ENCODE peak calls at places on chromosomes 1 and 21, in eight cellular contexts. A is colonic mucosa; F is pancreas; I is CD4-positive, CD25-positive, alpha-beta regulatory T cell; E is K562; H is stomach; B is transverse colon; T is IMR-90. Z is an unnamed sample. For H3K36me3, the result is how much of the 10 kb centered on the place peaks cover.

GRCh38 chr1:22855668-22856606 is 116.7 kb downstream of the LACTBL1 start:
- DNase-seq in A (no peak), F (no peak), I (no peak), E (no peak), H (no peak), B (no peak), T (no peak), Z (no peak)

GRCh38 chr1:164774413-164774812 is 215.4 kb downstream of the PBX1 start:
- DNase-seq in A (no peak), F (no peak), I (no peak), E (no peak), H (no peak), B (no peak), T (no peak), Z (no peak)

GRCh38 chr21:38170705-38171682 is 85.8 kb upstream of the KCNJ15 start:
- DNase-seq in A (no peak), F (no peak), I (no peak), E (no peak), H (peak), B (no peak), T (peak), Z (no peak)

GRCh38 chr1:37438971-37439671 is 35.3 kb upstream of the ZC3H12A start:
- DNase-seq in A (no peak), F (no peak), I (no peak), E (no peak), H (no peak), B (no peak), T (no peak), Z (no peak)

GRCh38 chr1:206925116-206925736 is 3.5 kb upstream of the FCMR start:
- DNase-seq in A (peak), F (no peak), I (peak), E (peak), H (peak), B (peak), T (no peak), Z (peak)

GRCh38 chr1:194889310-194889709 is 1702.9 kb upstream of the B3GALT2 start:
- DNase-seq in A (no peak), F (peak), I (no peak), E (no peak), H (no peak), B (no peak), T (no peak), Z (no peak)

GRCh38 chr1:57450981-57451380 is 27.1 kb upstream of the DAB1 start:
- DNase-seq in A (no peak), F (no peak), I (no peak), E (no peak), H (no peak), B (no peak), T (no peak), Z (no peak)

GRCh38 chr1:165402517-165403111 is 42.3 kb downstream of the RXRG start:
- DNase-seq in A (no peak), F (no peak), I (no peak), E (no peak), H (no peak), B (no peak), T (no peak), Z (no peak)

GRCh38 chr1:94069649-94070285 is 51.2 kb downstream of the ABCA4 start:
- DNase-seq in A (no peak), F (no peak), I (no peak), E (no peak), H (no peak), B (no peak), T (peak), Z (no peak)

GRCh38 chr1:89339039-89339438 is 24.8 kb upstream of the GBP6 start:
- DNase-seq in A (no peak), F (no peak), I (no peak), E (no peak), H (peak), B (no peak), T (no peak), Z (no peak)

GRCh38 chr1:202579806-202580205 is 130.4 kb downstream of the SYT2 start:
- DNase-seq in A (no peak), F (no peak), I (no peak), E (no peak), H (no peak), B (no peak), T (peak), Z (no peak)
- H3K36me3 ChIP-seq in A (under half), F (under half), I (under half), E (under half), H (under half), B (under half), T (under half), Z (under half)

GRCh38 chr1:231075497-231075896 is 35.4 kb upstream of the FAM89A start:
- DNase-seq in A (no peak), F (no peak), I (no peak), E (no peak), H (no peak), B (no peak), T (no peak), Z (no peak)
- H3K4me3 ChIP-seq in A (no peak), F (no peak), I (no peak), E (no peak), H (no peak), B (no peak), T (no peak), Z (no peak)

GRCh38 chr1:45615885-45616284 is 8.0 kb downstream of the CCDC17 start:
- DNase-seq in A (no peak), F (no peak), I (no peak), E (no peak), H (no peak), B (no peak), T (no peak), Z (no peak)
- H3K36me3 ChIP-seq in A (under half), F (under half), I (half or more), E (half or more), H (under half), B (under half), T (under half), Z (under half)

GRCh38 chr1:2214541-2215241 is 13.4 kb upstream of the SKI start:
- DNase-seq in A (no peak), F (peak), I (no peak), E (no peak), H (no peak), B (peak), T (no peak), Z (no peak)

GRCh38 chr1:2215329-2215728 is 12.8 kb upstream of the SKI start:
- DNase-seq in A (no peak), F (peak), I (no peak), E (no peak), H (no peak), B (no peak), T (no peak), Z (no peak)

GRCh38 chr1:2212167-2212541 is 16.0 kb upstream of the SKI start:
- DNase-seq in A (no peak), F (no peak), I (no peak), E (no peak), H (no peak), B (peak), T (peak), Z (no peak)

GRCh38 chr1:2212542-2213491 is 15.3 kb upstream of the SKI start:
- DNase-seq in A (peak), F (peak), I (peak), E (peak), H (peak), B (peak), T (peak), Z (peak)

GRCh38 chr1:2213576-2214505 is 14.3 kb upstream of the SKI start:
- DNase-seq in A (peak), F (peak), I (no peak), E (no peak), H (no peak), B (peak), T (peak), Z (no peak)
- H3K4me3 ChIP-seq in A (no peak), F (no peak), I (no peak), E (no peak), H (peak), B (no peak), T (no peak), Z (no peak)

GRCh38 chr1:246415028-246415427 is 92.1 kb downstream of the SMYD3 start:
- DNase-seq in A (no peak), F (no peak), I (no peak), E (no peak), H (no peak), B (no peak), T (no peak), Z (no peak)

GRCh38 chr1:246417813-246418564 is 89.1 kb downstream of the SMYD3 start:
- DNase-seq in A (no peak), F (no peak), I (no peak), E (no peak), H (no peak), B (no peak), T (no peak), Z (no peak)

GRCh38 chr1:246416261-246416660 is 90.8 kb downstream of the SMYD3 start:
- DNase-seq in A (no peak), F (no peak), I (no peak), E (no peak), H (no peak), B (no peak), T (no peak), Z (no peak)

GRCh38 chr1:246417152-246417812 is 89.8 kb downstream of the SMYD3 start:
- DNase-seq in A (no peak), F (no peak), I (no peak), E (no peak), H (no peak), B (no peak), T (peak), Z (no peak)

DNA sequence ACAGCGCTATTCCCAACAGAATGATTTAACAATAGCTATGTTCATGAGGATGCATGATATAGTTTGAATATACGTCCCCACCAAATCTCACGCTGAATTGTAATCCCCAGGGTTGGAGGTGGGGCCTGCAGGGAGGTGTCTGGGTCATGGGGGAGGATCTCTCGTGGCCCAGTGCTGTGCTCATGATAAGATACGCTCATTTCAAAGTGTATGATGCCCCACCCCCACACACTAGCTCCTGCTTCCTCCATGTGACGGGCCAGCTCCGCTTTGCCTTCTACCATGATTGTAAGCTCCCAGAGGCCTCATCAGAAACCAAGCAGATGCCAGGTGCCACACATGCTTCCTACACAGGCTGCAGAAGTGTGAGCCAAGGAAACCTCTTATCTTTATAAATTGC is 93.6 kb downstream of the SMYD3 start:
- DNase-seq in A (no peak), F (no peak), I (no peak), E (peak), H (no peak), B (no peak), T (no peak), Z (no peak)
- H3K36me3 ChIP-seq in A (under half), F (under half), I (under half), E (under half), H (under half), B (under half), T (under half), Z (under half)

DNA sequence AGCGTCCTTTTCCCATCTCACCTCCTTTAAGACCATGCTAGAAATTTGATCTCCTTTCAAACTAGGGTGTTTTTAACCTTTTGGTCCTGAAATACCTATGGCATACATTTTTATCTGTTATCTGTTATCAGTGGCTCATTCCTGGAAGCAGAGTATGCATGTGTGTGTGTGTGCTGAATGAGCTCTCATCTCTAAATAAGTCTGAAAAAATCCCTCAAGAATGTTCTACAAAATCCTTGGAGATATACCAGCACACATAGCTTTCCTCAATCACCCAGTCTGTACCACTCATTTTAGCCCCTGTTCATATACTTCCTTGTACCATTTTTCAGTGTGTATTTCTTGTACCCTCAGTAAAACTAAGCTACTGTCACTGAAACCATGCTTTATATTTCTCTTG is 6.0 kb upstream of the DARS2 start:
- DNase-seq in A (no peak), F (no peak), I (no peak), E (no peak), H (no peak), B (no peak), T (no peak), Z (no peak)
- H3K4me3 ChIP-seq in A (no peak), F (no peak), I (no peak), E (no peak), H (no peak), B (no peak), T (no peak), Z (no peak)

GRCh38 chr21:45208627-45208951 is 79.1 kb downstream of the POFUT2 start:
- DNase-seq in A (no peak), F (no peak), I (no peak), E (no peak), H (no peak), B (no peak), T (peak), Z (no peak)

GRCh38 chr21:45209685-45210284 is 77.9 kb downstream of the POFUT2 start:
- DNase-seq in A (no peak), F (no peak), I (no peak), E (no peak), H (no peak), B (no peak), T (no peak), Z (no peak)

GRCh38 chr21:45209046-45209445 is 78.6 kb downstream of the POFUT2 start:
- DNase-seq in A (no peak), F (no peak), I (no peak), E (no peak), H (no peak), B (no peak), T (peak), Z (no peak)

GRCh38 chr21:45210461-45210983 is 77.2 kb downstream of the POFUT2 start:
- DNase-seq in A (no peak), F (no peak), I (no peak), E (no peak), H (no peak), B (no peak), T (no peak), Z (no peak)

DNA sequence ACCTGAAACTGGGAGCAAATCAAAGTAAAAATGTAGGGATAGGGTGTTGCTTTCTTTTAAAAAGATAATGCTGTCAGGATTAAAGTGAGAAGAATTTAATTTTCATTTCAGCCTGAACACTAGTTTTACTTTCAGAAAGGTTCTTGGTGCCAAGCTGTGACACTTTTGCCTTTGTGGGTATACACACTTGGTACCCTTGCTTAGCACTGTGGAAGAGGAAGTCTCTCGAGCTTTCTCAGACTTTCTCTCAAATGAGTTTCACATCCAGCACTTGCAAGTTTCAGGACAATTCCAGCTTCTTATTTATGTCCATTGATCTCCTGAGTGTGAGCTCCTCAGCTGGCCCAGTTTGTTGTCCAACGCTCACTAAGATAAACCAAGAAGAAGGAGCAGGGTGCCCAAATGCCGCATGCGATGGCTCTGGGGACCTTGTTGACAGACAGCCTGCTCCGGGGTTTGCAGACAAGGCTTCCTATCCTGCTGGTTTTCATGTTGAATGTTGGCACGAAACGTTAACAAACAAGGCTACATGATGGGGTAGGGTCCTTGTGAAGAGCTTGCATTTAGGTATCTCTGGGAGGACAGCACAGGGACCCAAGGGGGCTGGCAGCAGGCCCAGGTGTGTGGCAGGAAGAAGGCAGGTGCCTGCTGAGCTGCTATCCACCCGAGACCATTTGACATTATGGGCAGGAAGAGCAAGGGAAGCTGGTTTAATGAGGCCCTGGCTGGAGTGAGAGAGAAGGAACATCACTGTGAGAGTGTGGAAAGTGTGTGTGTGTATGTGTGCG is 79.7 kb downstream of the POFUT2 start:
- DNase-seq in A (no peak), F (no peak), I (no peak), E (no peak), H (no peak), B (no peak), T (no peak), Z (no peak)
- H3K36me3 ChIP-seq in A (under half), F (under half), I (half or more), E (under half), H (under half), B (under half), T (half or more), Z (under half)

DNA sequence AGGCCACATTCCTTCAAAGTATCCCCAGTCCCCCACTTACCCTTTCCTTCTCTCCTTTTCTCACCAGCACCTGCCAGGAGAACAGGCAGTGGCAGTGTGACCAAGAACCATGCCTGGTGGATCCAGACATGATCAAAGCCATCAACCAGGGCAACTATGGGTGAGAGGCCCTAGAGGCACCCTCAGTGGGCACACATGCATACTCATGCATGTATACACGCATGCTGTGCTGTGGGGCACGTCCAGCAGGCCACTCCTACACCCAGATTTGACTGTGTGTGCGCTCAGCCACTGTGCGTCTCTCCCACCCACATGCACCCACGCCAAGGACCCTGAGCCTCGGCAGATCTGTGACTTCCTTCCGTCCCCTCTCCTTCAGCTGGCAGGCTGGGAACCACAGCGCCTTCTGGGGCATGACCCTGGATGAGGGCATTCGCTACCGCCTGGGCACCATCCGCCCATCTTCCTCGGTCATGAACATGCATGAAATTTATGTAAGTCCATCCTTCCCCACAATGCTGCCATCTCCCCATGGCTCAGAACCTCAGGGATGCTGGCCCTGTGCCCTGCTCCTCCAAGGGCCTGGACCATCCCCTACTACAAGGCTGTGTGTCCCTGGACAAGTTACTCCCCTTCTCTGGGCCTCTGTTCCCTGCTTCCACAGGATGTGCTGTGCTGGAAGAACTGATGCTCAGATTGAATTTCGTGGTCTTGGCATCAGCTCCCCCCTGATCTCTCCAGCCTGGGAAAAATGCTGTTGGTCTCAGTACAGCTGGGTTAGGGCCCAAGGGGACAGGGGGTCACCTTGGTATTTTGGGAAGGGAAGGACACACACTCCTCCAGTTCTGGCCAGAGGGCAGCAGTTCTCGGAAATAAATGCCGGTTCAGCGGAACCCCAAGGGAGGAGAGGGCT is 7.0 kb downstream of the TINAGL1 start:
- DNase-seq in A (no peak), F (no peak), I (no peak), E (peak), H (no peak), B (no peak), T (no peak), Z (no peak)
- H3K4me3 ChIP-seq in A (no peak), F (no peak), I (no peak), E (no peak), H (no peak), B (no peak), T (no peak), Z (no peak)

Z was measured in CD8-positive, alpha-beta memory T cell.